ENCODE peak calls at places on chromosomes 12 and 14, in eight cellular contexts. G is stimulated activated CD4-positive, alpha-beta T cell treated with anti-CD3 and anti-CD28 coated beads, TNF-alpha, amount 100 ng/mL, for 24 hours; D is activated CD4-positive, alpha-beta T cell treated with anti-CD3 and anti-CD28 coated beads for 24 hours; L is adipocyte; K is endothelial cell of umbilical vein; M is SK-N-SH; I is hippocampal formation; X is mucosa of gallbladder. T is an unnamed sample.

GRCh38 chr14:70935135-70935534 is 27.9 kb downstream of the PCNX1 start:
- DNase-seq in G (no peak), D (no peak), L (no peak), K (peak; percentile 35), M (no peak), I (no peak), X (no peak), T (no peak)

GRCh38 chr12:75853621-75854020 is 178.0 kb downstream of the PHLDA1 start:
- DNase-seq in G (no peak), D (no peak), L (no peak), K (no peak), M (peak; percentile 47), I (no peak), X (no peak), T (no peak)

GRCh38 chr14:51219473-51220448 is 20.3 kb upstream of the TMX1 start:
- DNase-seq in G (no peak), D (no peak), L (peak; percentile 78), K (peak; percentile 45), M (no peak), I (no peak), X (no peak), T (peak; percentile 16)

GRCh38 chr14:23884541-23884904 is 69.0 kb upstream of the DHRS4 start:
- DNase-seq in G (no peak), D (no peak), L (no peak), K (no peak), M (no peak), I (no peak), X (no peak), T (no peak)

GRCh38 chr14:38405851-38406630 is 150.1 kb upstream of the CLEC14A start:
- DNase-seq in G (no peak), D (no peak), L (peak; percentile 56), K (peak; percentile 54), M (no peak), I (no peak), X (no peak), T (peak; percentile 53)

GRCh38 chr14:53927171-53927570 is 29.5 kb downstream of the BMP4 start:
- DNase-seq in G (no peak), D (no peak), L (peak; percentile 55), K (no peak), M (no peak), I (no peak), X (no peak), T (peak; percentile 36)

GRCh38 chr12:78560633-78561032 is 303.9 kb upstream of the SYT1 start:
- DNase-seq in G (no peak), D (no peak), L (no peak), K (no peak), M (no peak), I (peak; percentile 1), X (no peak), T (no peak)

GRCh38 chr14:52079239-52079956 is 10.5 kb upstream of the NID2 start:
- DNase-seq in G (no peak), D (no peak), L (peak; percentile 49), K (peak; percentile 20), M (no peak), I (no peak), X (no peak), T (peak; percentile 60)

GRCh38 chr14:92786427-92786756 is 7.7 kb upstream of the GOLGA5 start:
- DNase-seq in G (no peak), D (no peak), L (no peak), K (no peak), M (no peak), I (no peak), X (no peak), T (no peak)

GRCh38 chr12:92987846-92988621 is 58.9 kb upstream of the EEA1 start:
- DNase-seq in G (no peak), D (peak; percentile 8), L (no peak), K (peak; percentile 34), M (no peak), I (no peak), X (no peak), T (no peak)

GRCh38 chr12:54601841-54602240 is 13.4 kb upstream of the PPP1R1A start:
- DNase-seq in G (no peak), D (no peak), L (no peak), K (no peak), M (no peak), I (no peak), X (no peak), T (no peak)

GRCh38 chr12:5524116-5524768 is 92.3 kb downstream of the NTF3 start:
- DNase-seq in G (no peak), D (no peak), L (no peak), K (no peak), M (no peak), I (no peak), X (no peak), T (no peak)

GRCh38 chr12:8829621-8830020 is 7.2 kb downstream of the A2ML1 start:
- DNase-seq in G (no peak), D (no peak), L (no peak), K (no peak), M (no peak), I (no peak), X (no peak), T (no peak)

GRCh38 chr12:109753054-109753401 is 39.4 kb downstream of the FAM222A start:
- DNase-seq in G (no peak), D (no peak), L (no peak), K (no peak), M (peak; percentile 12), I (no peak), X (no peak), T (no peak)

GRCh38 chr12:107320031-107320928 is 226.9 kb upstream of the CRY1 start:
- DNase-seq in G (peak; percentile 63), D (peak; percentile 71), L (peak; percentile 53), K (peak; percentile 14), M (peak; percentile 59), I (no peak), X (no peak), T (peak; percentile 69)

GRCh38 chr12:116444590-116444943 is 114.6 kb upstream of the MAP1LC3B2 start:
- DNase-seq in G (no peak), D (no peak), L (no peak), K (no peak), M (no peak), I (no peak), X (no peak), T (no peak)

GRCh38 chr12:45388545-45388944 is 172.7 kb downstream of the ANO6 start:
- DNase-seq in G (no peak), D (no peak), L (peak; percentile 70), K (peak; percentile 58), M (peak; percentile 56), I (no peak), X (no peak), T (peak; percentile 30)

GRCh38 chr14:81211844-81212243 is 8.9 kb downstream of the GTF2A1 start:
- DNase-seq in G (no peak), D (no peak), L (peak; percentile 49), K (peak; percentile 24), M (peak; percentile 22), I (peak; percentile 15), X (no peak), T (no peak)

GRCh38 chr12:60014441-60014840 is 418.6 kb downstream of the SLC16A7 start:
- DNase-seq in G (no peak), D (no peak), L (no peak), K (no peak), M (no peak), I (no peak), X (no peak), T (no peak)

GRCh38 chr14:92974541-92975345 is 51.8 kb downstream of the CHGA start:
- DNase-seq in G (no peak), D (no peak), L (no peak), K (no peak), M (no peak), I (no peak), X (no peak), T (no peak)

GRCh38 chr14:88481794-88482193 is 73.0 kb downstream of the PTPN21 start:
- DNase-seq in G (no peak), D (no peak), L (no peak), K (no peak), M (no peak), I (no peak), X (no peak), T (no peak)

GRCh38 chr12:56158926-56159461 is 835 bp downstream of the MYL6 start:
- DNase-seq in G (no peak), D (no peak), L (peak; percentile 88), K (peak; percentile 57), M (peak; percentile 56), I (peak; percentile 32), X (peak; percentile 87), T (peak; percentile 53)

GRCh38 chr12:124279846-124280360 is 15.0 kb upstream of the RFLNA start:
- DNase-seq in G (no peak), D (no peak), L (peak; percentile 19), K (peak; percentile 18), M (no peak), I (no peak), X (peak; percentile 15), T (no peak)

GRCh38 chr12:40224439-40225291 is at the start of gene LRRK2:
- DNase-seq in G (no peak), D (peak; percentile 3), L (peak; percentile 91), K (peak; percentile 55), M (peak; percentile 82), I (peak; percentile 54), X (peak; percentile 76), T (peak; percentile 65)

GRCh38 chr12:56521209-56521589 is 421 bp upstream of the RBMS2 start:
- DNase-seq in G (no peak), D (no peak), L (no peak), K (no peak), M (no peak), I (no peak), X (no peak), T (no peak)

GRCh38 chr12:12461923-12462315 is 100.7 kb downstream of the DUSP16 start:
- DNase-seq in G (no peak), D (no peak), L (no peak), K (no peak), M (no peak), I (no peak), X (no peak), T (no peak)

GRCh38 chr14:50763386-50764007 is 67.5 kb downstream of the NIN start:
- DNase-seq in G (no peak), D (no peak), L (peak; percentile 84), K (no peak), M (no peak), I (no peak), X (no peak), T (peak; percentile 87)

GRCh38 chr12:52825961-52826360 is 8.2 kb downstream of the KRT79 start:
- DNase-seq in G (no peak), D (no peak), L (no peak), K (no peak), M (no peak), I (no peak), X (no peak), T (no peak)

GRCh38 chr12:48773686-48774085 is 15.2 kb downstream of the ADCY6 start:
- DNase-seq in G (no peak), D (no peak), L (no peak), K (no peak), M (no peak), I (no peak), X (no peak), T (no peak)

GRCh38 chr14:63642229-63642611 is 549 bp upstream of the WDR89 start:
- DNase-seq in G (peak; percentile 54), D (peak; percentile 38), L (peak; percentile 98), K (peak; percentile 96), M (peak; percentile 77), I (peak; percentile 91), X (peak; percentile 92), T (peak; percentile 93)

GRCh38 chr12:53365245-53365904 is 14.6 kb upstream of the SP1 start:
- DNase-seq in G (no peak), D (no peak), L (no peak), K (no peak), M (no peak), I (no peak), X (no peak), T (no peak)

GRCh38 chr12:27400856-27401255 is 45.7 kb upstream of the SMCO2 start:
- DNase-seq in G (no peak), D (no peak), L (no peak), K (no peak), M (no peak), I (no peak), X (no peak), T (no peak)

GRCh38 chr12:59780605-59781135 is 184.8 kb downstream of the SLC16A7 start:
- DNase-seq in G (no peak), D (no peak), L (peak; percentile 39), K (peak; percentile 5), M (no peak), I (peak; percentile 7), X (no peak), T (peak; percentile 13)

GRCh38 chr14:102729268-102729667 is 48.0 kb upstream of the TRAF3 start:
- DNase-seq in G (no peak), D (no peak), L (no peak), K (no peak), M (no peak), I (no peak), X (no peak), T (no peak)

T was measured in astrocyte.